ENCODE peak calls at places on chromosome 3, in ten cellular contexts. N is sigmoid colon, Y is stomach, M is H1, S is SK-N-SH, V is transverse colon, I is GM12878, B is K562, L is HepG2, C is suprapubic skin. U is an unnamed sample.

GRCh38 chr3:147391726-147392082 is 14.6 kb downstream of the ZIC4 start:
- DNase-seq in C (no peak), V (no peak), N (no peak), Y (no peak), L (no peak), B (no peak), M (no peak), I (no peak), S (no peak), U (no peak)

GRCh38 chr3:81743096-81744025 is 18.1 kb downstream of the GBE1 start:
- DNase-seq in Y (no peak), L (no peak), I (no peak), S (no peak), N (peak), B (peak), M (no peak), V (no peak), C (no peak), U (peak)

GRCh38 chr3:15948403-15948802 is 150.6 kb upstream of the ANKRD28 start:
- DNase-seq in N (no peak), I (no peak), C (no peak), Y (no peak), V (no peak), L (no peak), S (no peak), M (no peak), B (no peak), U (no peak)

GRCh38 chr3:10255835-10256234 is 7.6 kb downstream of the TATDN2 start:
- DNase-seq in Y (no peak), N (no peak), L (no peak), S (no peak), C (no peak), V (no peak), I (no peak), B (no peak), M (no peak), U (no peak)

GRCh38 chr3:7962244-7962643 is 539.4 kb upstream of the LMCD1 start:
- DNase-seq in C (no peak), B (no peak), L (no peak), I (no peak), N (no peak), M (no peak), S (no peak), Y (no peak), V (no peak), U (no peak)

GRCh38 chr3:14201881-14202684 is 23.5 kb downstream of the LSM3 start:
- DNase-seq in I (no peak), Y (no peak), C (no peak), M (peak), B (no peak), V (no peak), S (no peak), N (no peak), L (peak), U (no peak)

GRCh38 chr3:36774072-36774471 is 9.7 kb upstream of the DCLK3 start:
- DNase-seq in Y (no peak), B (no peak), M (no peak), N (no peak), V (no peak), I (no peak), C (no peak), L (no peak), S (no peak), U (no peak)

GRCh38 chr3:42723146-42723683 is 20.6 kb upstream of the HHATL start:
- DNase-seq in C (no peak), S (no peak), N (no peak), L (no peak), B (no peak), I (no peak), V (no peak), M (no peak), Y (no peak), U (no peak)

GRCh38 chr3:195081242-195081963 is 189.6 kb downstream of the XXYLT1 start:
- DNase-seq in I (no peak), C (no peak), N (no peak), V (no peak), Y (peak), L (no peak), B (no peak), S (no peak), M (no peak), U (no peak)

GRCh38 chr3:132652640-132653270 is 6.9 kb downstream of the ACAD11 start:
- DNase-seq in Y (no peak), C (no peak), I (no peak), V (no peak), L (no peak), S (no peak), M (no peak), B (no peak), N (no peak), U (no peak)

GRCh38 chr3:65899226-65899625 is 139.5 kb downstream of the MAGI1 start:
- DNase-seq in M (no peak), N (no peak), C (no peak), L (no peak), B (no peak), I (no peak), S (no peak), V (no peak), Y (no peak), U (no peak)

GRCh38 chr3:140423146-140423545 is 254.7 kb upstream of the TRIM42 start:
- DNase-seq in N (no peak), B (no peak), L (no peak), M (no peak), V (no peak), C (no peak), I (no peak), S (no peak), Y (no peak), U (peak)

GRCh38 chr3:121096968-121097367 is 189.0 kb downstream of the STXBP5L start:
- DNase-seq in N (no peak), I (no peak), B (no peak), L (no peak), C (no peak), Y (no peak), M (no peak), S (no peak), V (no peak), U (no peak)

GRCh38 chr3:30353711-30354467 is 252.5 kb upstream of the TGFBR2 start:
- DNase-seq in Y (no peak), L (no peak), B (no peak), S (no peak), M (no peak), C (no peak), V (peak), I (peak), N (no peak), U (no peak)

GRCh38 chr3:126104742-126105605 is 21.1 kb upstream of the SLC41A3 start:
- DNase-seq in Y (no peak), C (no peak), N (peak), M (no peak), L (no peak), V (no peak), S (no peak), I (no peak), B (no peak), U (peak)

GRCh38 chr3:134313839-134314587 is 60.2 kb downstream of the AMOTL2 start:
- DNase-seq in I (no peak), N (no peak), C (no peak), M (peak), S (no peak), V (no peak), L (peak), Y (no peak), B (no peak), U (no peak)

GRCh38 chr3:128319107-128319506 is 147.6 kb downstream of the DNAJB8 start:
- DNase-seq in Y (peak), N (peak), V (no peak), L (no peak), C (peak), M (no peak), S (peak), B (no peak), I (no peak), U (no peak)

GRCh38 chr3:191356586-191357439 is 26.5 kb upstream of the UTS2B start:
- DNase-seq in M (no peak), S (no peak), V (no peak), Y (peak), L (no peak), I (no peak), B (no peak), C (no peak), N (no peak), U (no peak)

GRCh38 chr3:138242466-138242865 is 55.4 kb downstream of the ARMC8 start:
- DNase-seq in I (no peak), B (no peak), M (no peak), L (no peak), S (no peak), V (no peak), Y (no peak), C (no peak), N (no peak), U (no peak)

GRCh38 chr3:152780553-152780952 is 54.4 kb upstream of the P2RY1 start:
- DNase-seq in I (no peak), N (no peak), S (no peak), L (no peak), C (no peak), Y (no peak), V (no peak), B (no peak), M (no peak), U (no peak)

GRCh38 chr3:48271763-48272498 is 31.0 kb downstream of the ZNF589 start:
- DNase-seq in V (no peak), M (no peak), Y (no peak), S (no peak), L (no peak), B (no peak), I (no peak), N (no peak), C (no peak), U (no peak)

GRCh38 chr3:193134895-193135294 is 106.1 kb upstream of the PLAAT1 start:
- DNase-seq in L (no peak), B (no peak), V (no peak), M (no peak), C (no peak), Y (no peak), I (no peak), S (no peak), N (no peak), U (no peak)

GRCh38 chr3:53865732-53866499 is 16.0 kb downstream of the ACTR8 start:
- DNase-seq in C (no peak), I (no peak), V (no peak), Y (no peak), S (no peak), B (no peak), N (no peak), L (no peak), M (no peak), U (no peak)

GRCh38 chr3:113243846-113244245 is 32.5 kb downstream of the BOC start:
- DNase-seq in Y (no peak), S (no peak), L (no peak), B (peak), N (no peak), C (no peak), V (no peak), M (no peak), I (no peak), U (no peak)

GRCh38 chr3:7506606-7507180 is 645.8 kb downstream of the GRM7 start:
- DNase-seq in V (no peak), B (no peak), I (no peak), M (no peak), N (no peak), C (no peak), L (no peak), S (no peak), Y (no peak), U (no peak)

GRCh38 chr3:174960898-174961297 is 101.8 kb downstream of the NAALADL2 start:
- DNase-seq in B (no peak), Y (no peak), S (no peak), C (no peak), I (no peak), L (no peak), V (no peak), N (no peak), M (no peak), U (no peak)

GRCh38 chr3:112405845-112406244 is 72.9 kb downstream of the CD200 start:
- DNase-seq in S (no peak), V (no peak), B (no peak), L (no peak), N (no peak), M (no peak), Y (no peak), I (no peak), C (no peak), U (no peak)

GRCh38 chr3:150798122-150798618 is 35.2 kb upstream of the SIAH2 start:
- DNase-seq in S (no peak), L (peak), V (peak), Y (peak), B (no peak), M (no peak), C (no peak), N (no peak), I (no peak), U (peak)

GRCh38 chr3:30945291-30945690 is 50.8 kb upstream of the GADL1 start:
- DNase-seq in C (no peak), Y (no peak), L (no peak), N (no peak), M (no peak), I (no peak), B (no peak), S (no peak), V (no peak), U (no peak)

GRCh38 chr3:197750396-197750831 is 731 bp downstream of the FYTTD1 start:
- DNase-seq in B (peak), Y (peak), C (peak), L (no peak), I (no peak), V (peak), M (peak), N (peak), S (peak), U (no peak)

GRCh38 chr3:73401616-73402265 is 223.0 kb downstream of the PDZRN3 start:
- DNase-seq in Y (no peak), I (no peak), L (no peak), M (no peak), N (peak), B (no peak), V (peak), C (no peak), S (no peak), U (no peak)

GRCh38 chr3:190099099-190099498 is 21.6 kb downstream of the P3H2 start:
- DNase-seq in N (no peak), V (no peak), I (no peak), C (no peak), B (no peak), Y (no peak), M (no peak), L (no peak), S (peak), U (no peak)

GRCh38 chr3:21587894-21588293 is 163.1 kb downstream of the ZNF385D start:
- DNase-seq in L (no peak), N (no peak), M (no peak), B (peak), V (no peak), C (no peak), S (peak), I (no peak), Y (no peak), U (no peak)

GRCh38 chr3:49627634-49628033 is 46.5 kb upstream of the APEH start:
- DNase-seq in M (no peak), B (no peak), N (peak), S (no peak), I (no peak), Y (no peak), V (no peak), C (no peak), L (no peak), U (no peak)
- TF ChIP-seq CTCF in M (no peak), B (no peak), N (no peak), S (no peak), I (no peak), Y (no peak), V (no peak), C (no peak), L (no peak), U (no peak)

GRCh38 chr3:119637679-119638525 is 22.5 kb downstream of the POPDC2 start:
- DNase-seq in S (peak), Y (no peak), C (peak), I (peak), B (peak), M (no peak), N (no peak), V (no peak), L (no peak), U (no peak)
- TF ChIP-seq EP300 in S (peak), Y (no peak), C (no peak), I (peak), B (peak), M (no peak), N (no peak), V (peak), L (no peak), U (no peak)

GRCh38 chr3:129593595-129594339 is 12.7 kb downstream of the PLXND1 start:
- DNase-seq in V (peak), L (peak), B (no peak), M (peak), S (no peak), Y (no peak), I (no peak), C (no peak), N (no peak), U (no peak)

GRCh38 chr3:129591932-129592331 is 14.5 kb downstream of the PLXND1 start:
- DNase-seq in I (no peak), Y (no peak), M (no peak), N (no peak), C (no peak), B (no peak), L (no peak), S (no peak), V (no peak), U (no peak)

GRCh38 chr3:129593230-129593594 is 13.3 kb downstream of the PLXND1 start:
- DNase-seq in I (no peak), B (no peak), S (no peak), L (no peak), C (no peak), N (no peak), Y (no peak), V (no peak), M (peak), U (no peak)

GRCh38 chr3:129594907-129595390 is 11.5 kb downstream of the PLXND1 start:
- DNase-seq in M (no peak), C (no peak), L (peak), B (no peak), Y (no peak), N (no peak), V (no peak), S (no peak), I (no peak), U (no peak)

DNA sequence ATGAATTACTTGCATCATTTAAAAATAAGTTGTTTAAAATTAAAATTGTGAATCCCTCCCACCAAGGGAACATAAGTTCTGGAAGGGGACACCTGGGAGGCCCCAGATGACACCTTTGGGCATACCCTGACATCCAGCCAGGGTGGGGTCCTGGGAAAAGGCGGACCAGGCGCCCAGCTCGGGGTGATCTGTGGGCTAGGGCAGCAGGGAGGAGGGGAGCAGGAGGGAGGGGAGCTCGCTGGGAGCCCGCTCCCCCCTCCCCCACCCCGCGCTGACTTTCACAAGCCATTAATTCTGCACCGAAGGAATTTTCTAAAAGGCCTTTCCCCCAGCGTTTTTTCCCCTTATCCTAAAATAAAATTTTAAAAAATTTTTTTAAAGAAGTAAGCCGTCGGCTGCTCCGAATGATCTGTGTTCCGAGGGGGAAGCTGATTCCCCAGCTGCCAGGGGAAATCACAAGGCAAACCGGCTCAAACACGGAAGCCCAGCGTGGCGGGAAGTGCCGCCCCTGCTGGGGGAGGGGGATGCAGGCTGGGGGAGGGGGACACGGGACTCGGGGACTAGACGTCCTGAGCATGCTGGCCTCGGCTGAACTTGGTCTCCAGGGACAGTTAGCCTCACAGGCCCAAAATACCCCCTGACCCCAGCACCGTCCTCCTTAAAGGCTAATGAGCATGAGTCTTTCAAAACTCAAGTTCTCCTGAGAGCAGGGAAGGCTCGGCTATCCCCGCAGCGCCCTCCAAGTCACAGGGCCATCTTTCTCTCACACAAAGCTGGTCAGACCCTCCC is 13.9 kb downstream of the PLXND1 start:
- DNase-seq in Y (no peak), N (peak), L (no peak), M (peak), S (no peak), V (peak), C (no peak), B (no peak), I (no peak), U (no peak)
- TF ChIP-seq POLR2AphosphoS5 in Y (no peak), N (peak), L (no peak), M (no peak), S (no peak), V (no peak), C (no peak), B (no peak), I (no peak), U (peak)

DNA sequence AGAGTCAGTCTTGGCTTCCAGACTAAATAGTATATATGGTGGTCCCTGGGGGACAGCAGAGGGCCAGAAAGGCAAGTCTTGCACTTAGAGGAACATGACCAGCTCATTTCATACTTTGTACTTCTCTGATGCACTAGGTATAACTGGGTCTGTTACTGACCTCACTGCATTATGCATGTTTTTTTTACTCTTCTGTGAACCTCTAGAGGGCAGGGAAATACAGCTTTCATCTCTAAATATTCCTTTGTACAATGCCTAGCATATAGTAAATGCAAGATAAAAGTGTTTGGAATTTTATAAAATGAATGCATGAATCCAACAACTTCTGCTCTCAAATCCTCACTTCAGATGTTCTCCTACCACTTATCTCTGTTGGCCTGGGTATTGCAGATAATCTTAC is 23.4 kb upstream of the ARL14 start:
- DNase-seq in C (no peak), V (no peak), M (no peak), S (no peak), N (no peak), Y (no peak), L (no peak), I (no peak), B (no peak), U (no peak)
- TF ChIP-seq CTCF in C (no peak), V (no peak), M (no peak), S (no peak), N (no peak), Y (no peak), L (no peak), I (no peak), B (no peak), U (no peak)

GRCh38 chr3:178947738-178948137 is 123.9 kb downstream of the ZMAT3 start:
- DNase-seq in Y (no peak), S (no peak), M (no peak), C (no peak), L (no peak), B (no peak), V (no peak), I (no peak), N (no peak), U (no peak)

GRCh38 chr3:178949896-178950295 is 121.7 kb downstream of the ZMAT3 start:
- DNase-seq in M (no peak), S (no peak), V (no peak), B (no peak), L (no peak), C (no peak), I (no peak), N (no peak), Y (no peak), U (no peak)

GRCh38 chr3:178948546-178948945 is 123.1 kb downstream of the ZMAT3 start:
- DNase-seq in M (no peak), V (no peak), I (no peak), Y (no peak), B (no peak), N (no peak), S (no peak), L (no peak), C (no peak), U (no peak)

GRCh38 chr3:178950676-178951075 is 120.9 kb downstream of the ZMAT3 start:
- DNase-seq in I (no peak), Y (no peak), L (no peak), M (no peak), C (no peak), B (no peak), V (no peak), S (no peak), N (no peak), U (no peak)
- TF ChIP-seq EP300 in I (no peak), Y (no peak), L (no peak), M (no peak), C (no peak), B (no peak), V (no peak), S (no peak), N (no peak), U (no peak)